ENCODE peak calls at places on chromosomes 12 and 14, in six cellular contexts. K, Z, L, G, C and Y are unnamed samples.

GRCh38 chr14:103512701-103513611 is 9.7 kb downstream of the CKB start:
- DNase-seq in K (peak; percentile 85), Z (no peak), L (peak; percentile 64), G (peak; percentile 74), C (no peak), Y (peak; percentile 75)

GRCh38 chr12:12396727-12397126 is 39.8 kb downstream of the BORCS5 start:
- DNase-seq in K (no peak), Z (no peak), L (no peak), G (no peak), C (no peak), Y (no peak)

GRCh38 chr12:103519632-103520031 is 23.9 kb upstream of the C12orf42 start:
- DNase-seq in K (no peak), Z (no peak), L (no peak), G (no peak), C (no peak), Y (no peak)

GRCh38 chr12:93943766-93944165 is 204.6 kb upstream of the PLXNC1 start:
- DNase-seq in K (no peak), Z (no peak), L (peak; percentile 55), G (peak; percentile 54), C (no peak), Y (no peak)

GRCh38 chr14:70831382-70831781 is 22.1 kb upstream of the MAP3K9 start:
- DNase-seq in K (no peak), Z (no peak), L (no peak), G (no peak), C (no peak), Y (no peak)

GRCh38 chr12:112381421-112381897 is 772 bp downstream of the HECTD4 start:
- DNase-seq in K (peak; percentile 54), Z (no peak), L (peak; percentile 18), G (no peak), C (no peak), Y (no peak)

GRCh38 chr12:131896080-131896810 is 1.8 kb downstream of the ULK1 start:
- DNase-seq in K (peak; percentile 95), Z (peak; percentile 93), L (peak; percentile 94), G (peak; percentile 95), C (peak; percentile 58), Y (peak; percentile 92)

GRCh38 chr14:20332386-20332945 is 613 bp downstream of the CCNB1IP1 start:
- DNase-seq in K (no peak), Z (no peak), L (no peak), G (no peak), C (no peak), Y (no peak)

GRCh38 chr12:70576341-70577282 is 60.6 kb downstream of the PTPRB start:
- DNase-seq in K (no peak), Z (no peak), L (no peak), G (no peak), C (no peak), Y (no peak)

GRCh38 chr12:15875863-15876262 is 6.3 kb upstream of the STRAP start:
- DNase-seq in K (no peak), Z (no peak), L (no peak), G (no peak), C (no peak), Y (no peak)

GRCh38 chr12:104737113-104737512 is 221.0 kb downstream of the SLC41A2 start:
- DNase-seq in K (no peak), Z (no peak), L (no peak), G (no peak), C (no peak), Y (no peak)
- H3K27ac ChIP-seq in K (no peak overlapping the region), Z (no peak overlapping the region), L (no peak overlapping the region), G (no peak overlapping the region), C (no peak overlapping the region), Y (no peak overlapping the region)

DNA sequence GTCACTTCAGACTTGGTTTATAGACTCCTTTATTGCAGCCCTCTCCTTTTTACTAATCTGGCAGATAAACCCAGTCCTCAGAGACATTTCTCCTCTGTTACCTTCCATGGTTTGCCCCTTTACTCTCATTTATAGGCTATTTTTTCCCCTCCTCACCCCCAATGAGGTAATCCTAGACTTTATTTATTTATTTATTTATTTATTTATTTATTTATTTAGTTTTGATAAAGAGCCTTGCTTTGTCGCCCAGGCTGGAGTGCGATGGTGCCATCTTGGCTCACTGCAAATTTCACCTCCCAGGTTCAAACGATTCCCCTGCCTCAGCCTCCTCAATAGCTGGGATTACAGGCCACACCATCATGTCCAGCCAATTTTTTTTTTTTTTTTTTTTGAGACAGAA is 8.4 kb downstream of the FGD4 start:
- DNase-seq in K (no peak), Z (no peak), L (no peak), G (no peak), C (no peak), Y (no peak)
- H3K4me3 ChIP-seq in K (no peak overlapping the region), Z (no peak overlapping the region), L (no peak overlapping the region), G (no peak overlapping the region), C (no peak overlapping the region), Y (no peak overlapping the region)

DNA sequence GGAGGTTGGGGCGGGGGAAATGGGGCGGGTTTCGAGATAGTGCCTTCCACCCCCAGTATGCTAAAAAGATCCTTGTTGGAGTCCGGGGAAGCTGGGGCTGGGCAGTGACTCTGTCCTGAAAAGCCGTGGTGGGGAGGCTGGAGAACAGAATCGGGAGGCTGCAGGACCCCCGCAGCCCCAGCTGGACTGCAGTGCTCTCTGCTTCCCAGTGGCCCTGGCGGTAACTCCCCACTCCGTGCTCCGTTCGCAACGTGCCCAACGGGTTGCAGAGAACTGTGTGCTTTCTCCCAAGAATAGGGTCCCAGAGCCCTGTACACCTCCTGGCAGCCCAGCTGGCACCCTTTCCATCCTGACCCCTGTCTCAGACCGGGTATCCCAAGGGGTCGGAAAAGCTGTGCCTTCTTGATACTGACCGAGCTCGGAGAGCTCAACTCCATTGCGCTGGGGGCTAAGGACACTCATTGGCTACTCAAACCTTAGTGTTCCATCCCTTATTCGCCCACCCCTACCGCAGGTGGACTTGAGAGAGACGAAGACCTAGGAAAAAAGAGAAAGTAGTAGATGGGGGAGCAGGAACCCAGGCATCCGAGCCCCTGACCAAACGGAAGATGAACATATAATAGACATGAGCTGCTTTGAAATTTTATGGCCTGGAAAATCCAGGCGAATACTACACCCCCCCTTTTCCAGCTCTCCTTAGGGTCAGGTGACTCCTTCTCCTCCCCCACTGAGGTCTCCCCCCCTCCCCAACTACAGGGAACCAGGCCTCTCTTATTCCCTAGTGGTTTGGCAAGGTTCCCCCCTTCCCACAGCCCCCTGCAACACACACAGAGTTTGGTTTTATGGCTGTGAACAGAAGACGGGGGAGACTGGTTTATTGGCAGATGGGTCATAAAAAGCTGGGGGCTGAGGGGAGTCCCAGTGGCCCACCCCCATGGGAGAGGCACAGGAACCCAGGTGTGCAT is 1.3 kb downstream of the GDF11 start:
- DNase-seq in K (no peak), Z (no peak), L (no peak), G (no peak), C (no peak), Y (no peak)
- H3K27ac ChIP-seq in K (peak overlapping the region; percentile 21), Z (peak overlapping the region; percentile 69), L (no peak overlapping the region), G (no peak overlapping the region), C (peak overlapping the region; percentile 63), Y (no peak overlapping the region)

DNA sequence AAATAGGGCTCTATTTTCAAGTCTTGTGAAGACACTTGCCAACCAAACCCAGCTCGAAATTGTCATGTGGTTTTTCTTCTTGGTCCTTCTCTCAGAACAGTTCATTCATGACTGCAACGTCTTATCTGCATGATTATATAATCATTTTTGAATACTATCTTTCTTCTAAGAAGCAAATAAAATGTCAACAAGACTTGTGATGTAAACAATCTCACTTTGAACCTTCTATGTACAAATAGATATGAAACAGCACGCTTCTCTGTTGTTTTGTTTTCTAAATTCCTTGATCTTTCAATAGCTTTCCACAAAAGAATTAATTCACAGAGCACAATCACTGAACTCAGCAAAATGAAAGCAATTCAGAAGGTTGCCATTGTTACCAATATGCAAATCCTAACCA is 320.6 kb downstream of the SOX5 start:
- DNase-seq in K (no peak), Z (no peak), L (no peak), G (no peak), C (no peak), Y (no peak)
- H3K4me3 ChIP-seq in K (no peak overlapping the region), Z (no peak overlapping the region), L (no peak overlapping the region), G (no peak overlapping the region), C (no peak overlapping the region), Y (no peak overlapping the region)

DNA sequence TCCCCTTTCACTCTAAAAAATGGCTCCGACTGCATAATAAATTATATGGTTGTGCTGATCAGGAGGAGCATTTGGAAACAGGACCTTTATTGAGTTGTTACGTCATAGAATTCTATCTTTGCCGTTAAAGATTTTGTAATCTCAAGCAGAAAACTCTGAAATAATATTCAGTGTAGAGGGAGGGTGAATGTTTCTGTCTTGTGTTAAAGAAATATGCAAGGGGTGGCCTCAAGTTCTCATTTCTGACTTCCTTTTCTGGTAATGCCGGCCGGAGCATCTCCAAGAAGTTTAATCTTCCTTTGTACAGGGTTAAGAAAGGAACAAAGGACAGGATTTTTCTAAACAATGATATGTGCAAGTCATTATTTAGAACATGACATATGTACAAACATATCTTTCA is 165.1 kb downstream of the SLC38A4 start:
- DNase-seq in K (no peak), Z (no peak), L (no peak), G (no peak), C (no peak), Y (no peak)
- H3K27ac ChIP-seq in K (peak overlapping the region; percentile 50), Z (peak overlapping the region; percentile 17), L (peak overlapping the region; percentile 80), G (no peak overlapping the region), C (no peak overlapping the region), Y (peak overlapping the region; percentile 53)